ENCODE peak calls at places on chromosomes 3 and 15, in eight cellular contexts. V, S, G, F, Q, L, T and C are unnamed samples.

GRCh38 chr15:47363653-47364052 is 353.7 kb upstream of the SEMA6D start:
- DNase-seq in V (no peak), S (no peak), G (no peak), F (no peak), Q (no peak), L (no peak), T (no peak), C (no peak)

GRCh38 chr3:177111541-177111949 is 85.7 kb downstream of the TBL1XR1 start:
- DNase-seq in V (no peak), S (no peak), G (no peak), F (no peak), Q (no peak), L (no peak), T (no peak), C (no peak)

GRCh38 chr15:96328101-96328958 is 2.2 kb upstream of the NR2F2 start:
- DNase-seq in V (no peak), S (no peak), G (no peak), F (no peak), Q (peak), L (no peak), T (no peak), C (no peak)

GRCh38 chr3:72448375-72448823 is 399.8 kb downstream of the SHQ1 start:
- DNase-seq in V (no peak), S (no peak), G (no peak), F (no peak), Q (peak), L (no peak), T (no peak), C (no peak)

GRCh38 chr3:77411990-77412389 is 372.1 kb downstream of the ROBO2 start:
- DNase-seq in V (no peak), S (no peak), G (no peak), F (no peak), Q (no peak), L (no peak), T (no peak), C (no peak)

GRCh38 chr3:194573680-194574437 is 59.4 kb downstream of the TMEM44 start:
- DNase-seq in V (no peak), S (no peak), G (peak), F (peak), Q (no peak), L (peak), T (no peak), C (no peak)

GRCh38 chr15:61633951-61634350 is 404.8 kb upstream of the RORA start:
- DNase-seq in V (no peak), S (no peak), G (no peak), F (no peak), Q (no peak), L (no peak), T (no peak), C (no peak)

GRCh38 chr3:136456196-136456595 is 206.1 kb downstream of the PCCB start:
- DNase-seq in V (no peak), S (no peak), G (no peak), F (no peak), Q (no peak), L (no peak), T (no peak), C (no peak)

GRCh38 chr15:71137138-71137518 is 21.9 kb downstream of the THSD4 start:
- DNase-seq in V (no peak), S (no peak), G (no peak), F (no peak), Q (no peak), L (no peak), T (no peak), C (no peak)

GRCh38 chr3:8423307-8423706 is 78.3 kb upstream of the LMCD1 start:
- DNase-seq in V (no peak), S (no peak), G (no peak), F (no peak), Q (no peak), L (no peak), T (no peak), C (no peak)

GRCh38 chr3:105140899-105141367 is 225.8 kb upstream of the ALCAM start:
- DNase-seq in V (no peak), S (no peak), G (no peak), F (no peak), Q (no peak), L (no peak), T (no peak), C (no peak)

GRCh38 chr3:169769287-169770181 is at the start of gene ACTRT3:
- DNase-seq in V (no peak), S (peak), G (peak), F (no peak), Q (peak), L (peak), T (peak), C (no peak)

GRCh38 chr3:146093928-146094327 is 67.1 kb downstream of the PLOD2 start:
- DNase-seq in V (no peak), S (no peak), G (no peak), F (no peak), Q (no peak), L (no peak), T (no peak), C (no peak)

GRCh38 chr3:17983106-17983505 is 240.7 kb upstream of the TBC1D5 start:
- DNase-seq in V (no peak), S (no peak), G (no peak), F (no peak), Q (no peak), L (no peak), T (no peak), C (no peak)

GRCh38 chr15:88141490-88141889 is 115.0 kb downstream of the NTRK3 start:
- DNase-seq in V (no peak), S (no peak), G (no peak), F (no peak), Q (no peak), L (no peak), T (no peak), C (no peak)

GRCh38 chr3:53624467-53624866 is 130.1 kb downstream of the CACNA1D start:
- DNase-seq in V (no peak), S (no peak), G (no peak), F (peak), Q (no peak), L (no peak), T (no peak), C (no peak)

GRCh38 chr15:66231421-66232266 is 21.9 kb downstream of the MEGF11 start:
- DNase-seq in V (no peak), S (no peak), G (no peak), F (no peak), Q (no peak), L (no peak), T (no peak), C (no peak)

GRCh38 chr3:130258532-130258952 is 86.9 kb upstream of the COL6A5 start:
- DNase-seq in V (no peak), S (no peak), G (no peak), F (no peak), Q (no peak), L (no peak), T (no peak), C (peak)

GRCh38 chr3:107795514-107796094 is 272.8 kb downstream of the BBX start:
- DNase-seq in V (no peak), S (no peak), G (no peak), F (no peak), Q (no peak), L (no peak), T (no peak), C (no peak)

GRCh38 chr15:92226020-92226612 is 167.6 kb upstream of the ST8SIA2 start:
- DNase-seq in V (no peak), S (no peak), G (no peak), F (peak), Q (no peak), L (no peak), T (no peak), C (no peak)

GRCh38 chr15:79653533-79653932 is 221.4 kb downstream of the MINAR1 start:
- DNase-seq in V (no peak), S (no peak), G (no peak), F (no peak), Q (peak), L (no peak), T (no peak), C (no peak)

GRCh38 chr3:11562277-11562881 is 81.3 kb downstream of the VGLL4 start:
- DNase-seq in V (no peak), S (no peak), G (no peak), F (no peak), Q (no peak), L (no peak), T (no peak), C (no peak)

GRCh38 chr3:144900366-144900765 is 928.7 kb downstream of the DIPK2A start:
- DNase-seq in V (no peak), S (no peak), G (no peak), F (no peak), Q (no peak), L (no peak), T (no peak), C (no peak)

GRCh38 chr3:136377499-136377898 is 127.4 kb downstream of the PCCB start:
- DNase-seq in V (no peak), S (no peak), G (no peak), F (no peak), Q (no peak), L (no peak), T (no peak), C (no peak)

GRCh38 chr3:127220497-127220896 is 27.6 kb downstream of the PRR23E start:
- DNase-seq in V (no peak), S (peak), G (no peak), F (no peak), Q (no peak), L (no peak), T (no peak), C (no peak)

GRCh38 chr15:36447373-36447772 is 132.1 kb upstream of the CDIN1 start:
- DNase-seq in V (no peak), S (no peak), G (no peak), F (no peak), Q (no peak), L (no peak), T (no peak), C (no peak)

GRCh38 chr3:127215714-127216414 is 22.9 kb downstream of the PRR23E start:
- DNase-seq in V (no peak), S (no peak), G (no peak), F (no peak), Q (no peak), L (no peak), T (no peak), C (no peak)

GRCh38 chr15:71136159-71137137 is 21.2 kb downstream of the THSD4 start:
- DNase-seq in V (no peak), S (no peak), G (no peak), F (no peak), Q (peak), L (no peak), T (no peak), C (no peak)